ENCODE peak calls at places on chromosomes 12 and 14, in four cellular contexts. G is stomach, T is sigmoid colon, L is SK-N-SH. F is an unnamed sample.

GRCh38 chr14:54253195-54253947 is 143.4 kb upstream of the CDKN3 start:
- DNase-seq in G (no peak), T (no peak), L (no peak), F (no peak)

GRCh38 chr12:9868271-9868815 is 811 bp downstream of the CLEC2B start:
- DNase-seq in G (no peak), T (no peak), L (no peak), F (no peak)

GRCh38 chr12:11166300-11166699 is 4.7 kb upstream of the SMIM10L1 start:
- DNase-seq in G (no peak), T (no peak), L (no peak), F (no peak)

GRCh38 chr14:77071938-77072388 is 26.1 kb upstream of the CIPC start:
- DNase-seq in G (no peak), T (no peak), L (no peak), F (no peak)

GRCh38 chr14:101151226-101151929 is 247.9 kb upstream of the RTL1 start:
- DNase-seq in G (no peak), T (no peak), L (no peak), F (no peak)

GRCh38 chr14:31835049-31835448 is 242.1 kb upstream of the ARHGAP5 start:
- DNase-seq in G (no peak), T (no peak), L (no peak), F (no peak)

GRCh38 chr12:32039341-32039740 is 67.3 kb upstream of the BICD1 start:
- DNase-seq in G (no peak), T (no peak), L (peak; percentile 74), F (no peak)

GRCh38 chr14:104086210-104086660 is 735 bp downstream of the ASPG start:
- DNase-seq in G (no peak), T (no peak), L (peak; percentile 33), F (peak; percentile 20)

GRCh38 chr12:19967486-19967885 is 400.9 kb upstream of the PDE3A start:
- DNase-seq in G (no peak), T (no peak), L (no peak), F (no peak)

GRCh38 chr14:24428628-24429394 is 657 bp downstream of the CBLN3 start:
- DNase-seq in G (peak; percentile 23), T (no peak), L (no peak), F (no peak)

GRCh38 chr12:28278499-28278898 is 88.2 kb downstream of the CCDC91 start:
- DNase-seq in G (no peak), T (no peak), L (no peak), F (no peak)

GRCh38 chr14:58465425-58465824 is 37.9 kb downstream of the KIAA0586 start:
- DNase-seq in G (no peak), T (no peak), L (no peak), F (no peak)

GRCh38 chr12:108948369-108948768 is 68.5 kb downstream of the DAO start:
- DNase-seq in G (no peak), T (no peak), L (no peak), F (no peak)

GRCh38 chr12:54538136-54538700 is 11.2 kb upstream of the PDE1B start:
- DNase-seq in G (no peak), T (no peak), L (no peak), F (no peak)

GRCh38 chr14:88856786-88857366 is 32.4 kb downstream of the TTC8 start:
- DNase-seq in G (no peak), T (no peak), L (no peak), F (no peak)

GRCh38 chr14:84403585-84403984 is 1126.4 kb upstream of the FLRT2 start:
- DNase-seq in G (peak; percentile 35), T (no peak), L (no peak), F (no peak)

GRCh38 chr12:3256103-3256551 is 178.9 kb downstream of the TSPAN9 start:
- DNase-seq in G (no peak), T (no peak), L (no peak), F (no peak)

GRCh38 chr12:27618836-27619235 is 77.4 kb upstream of the REP15 start:
- DNase-seq in G (no peak), T (no peak), L (no peak), F (no peak)

GRCh38 chr12:111037047-111037446 is 116.7 kb upstream of the MYL2 start:
- DNase-seq in G (no peak), T (no peak), L (no peak), F (no peak)

GRCh38 chr12:70364695-70365397 is 1.2 kb upstream of the KCNMB4 start:
- DNase-seq in G (no peak), T (no peak), L (peak; percentile 8), F (no peak)

GRCh38 chr14:77439861-77440260 is 16.5 kb upstream of the NOXRED1 start:
- DNase-seq in G (no peak), T (no peak), L (no peak), F (no peak)

GRCh38 chr12:15783288-15783687 is 5.9 kb downstream of the EPS8 start:
- DNase-seq in G (no peak), T (no peak), L (no peak), F (no peak)

GRCh38 chr12:121524196-121524930 is 56.5 kb downstream of the KDM2B start:
- DNase-seq in G (no peak), T (no peak), L (no peak), F (no peak)

GRCh38 chr14:92475451-92476187 is 38.0 kb upstream of the RIN3 start:
- DNase-seq in G (no peak), T (peak; percentile 84), L (no peak), F (peak; percentile 30)

GRCh38 chr14:103748539-103748867 is 32.9 kb downstream of the ZFYVE21 start:
- DNase-seq in G (peak; percentile 26), T (peak; percentile 47), L (no peak), F (no peak)

GRCh38 chr14:70907996-70908917 is 998 bp downstream of the PCNX1 start:
- DNase-seq in G (peak; percentile 42), T (peak; percentile 76), L (peak; percentile 78), F (peak; percentile 41)

GRCh38 chr14:82341386-82341785 is 807.7 kb upstream of the SEL1L start:
- DNase-seq in G (no peak), T (no peak), L (no peak), F (no peak)

GRCh38 chr12:6540181-6540877 is 6.0 kb downstream of the GAPDH start:
- DNase-seq in G (peak; percentile 78), T (peak; percentile 94), L (peak; percentile 36), F (peak; percentile 96)

GRCh38 chr12:63045020-63045860 is 105.8 kb downstream of the AVPR1A start:
- DNase-seq in G (no peak), T (no peak), L (no peak), F (no peak)

GRCh38 chr14:104368751-104369100 is 210.8 kb upstream of the C14orf180 start:
- DNase-seq in G (no peak), T (no peak), L (no peak), F (no peak)

GRCh38 chr12:119406322-119406721 is 71.8 kb downstream of the CCDC60 start:
- DNase-seq in G (no peak), T (no peak), L (no peak), F (no peak)

GRCh38 chr12:55681142-55682077 is 26.3 kb downstream of the ITGA7 start:
- DNase-seq in G (peak; percentile 71), T (peak; percentile 81), L (no peak), F (peak; percentile 85)
- TF ChIP-seq EP300 in G (no peak), T (no peak), L (no peak), F (no peak)

DNA sequence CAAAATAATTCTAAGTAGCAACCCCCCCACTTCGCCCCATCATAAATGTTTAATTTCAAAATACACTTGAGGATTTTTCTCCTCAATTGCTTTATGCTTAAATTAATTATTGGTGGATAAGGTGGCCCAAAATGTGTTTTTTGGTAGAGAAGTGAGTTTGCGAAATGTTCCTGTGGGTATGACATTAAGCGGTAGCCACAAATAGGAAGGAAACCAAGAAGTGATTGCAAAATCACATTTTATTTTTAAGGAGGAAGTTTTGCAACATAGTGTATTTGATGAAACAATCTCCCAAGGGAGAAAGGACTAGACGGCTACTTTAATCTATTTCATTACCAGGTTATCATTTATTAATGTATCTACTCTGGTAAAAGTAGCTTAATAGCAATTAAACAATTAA is 25.5 kb downstream of the SLC25A3 start:
- DNase-seq in G (no peak), T (no peak), L (no peak), F (no peak)
- TF ChIP-seq POLR2AphosphoS5 in G (peak; percentile 23), T (peak; percentile 45), L (no peak), F (no peak)

GRCh38 chr12:92488735-92489134 is 214.1 kb upstream of the PLEKHG7 start:
- DNase-seq in G (no peak), T (no peak), L (no peak), F (no peak)
- H3K27ac ChIP-seq in G (no peak overlapping the region), T (no peak overlapping the region), L (no peak overlapping the region), F (no peak overlapping the region)

GRCh38 chr12:13570005-13570694 is 373.6 kb downstream of the EMP1 start:
- DNase-seq in G (no peak), T (no peak), L (no peak), F (no peak)
- TF ChIP-seq EP300 in G (no peak), T (no peak), L (no peak), F (no peak)

GRCh38 chr14:22338381-22338780 is 250.6 kb downstream of the DAD1 start:
- DNase-seq in G (no peak), T (no peak), L (no peak), F (no peak)

GRCh38 chr14:22336031-22336430 is 253.0 kb downstream of the DAD1 start:
- DNase-seq in G (no peak), T (no peak), L (no peak), F (no peak)

GRCh38 chr14:22334627-22335026 is 254.4 kb downstream of the DAD1 start:
- DNase-seq in G (no peak), T (no peak), L (no peak), F (no peak)

GRCh38 chr14:22337938-22338337 is 251.1 kb downstream of the DAD1 start:
- DNase-seq in G (no peak), T (no peak), L (no peak), F (no peak)

GRCh38 chr14:22339277-22339676 is 249.7 kb downstream of the DAD1 start:
- DNase-seq in G (peak; percentile 46), T (peak; percentile 94), L (no peak), F (peak; percentile 67)
- TF ChIP-seq POLR2AphosphoS5 in G (peak; percentile 10), T (peak; percentile 60), L (no peak), F (peak; percentile 27)

DNA sequence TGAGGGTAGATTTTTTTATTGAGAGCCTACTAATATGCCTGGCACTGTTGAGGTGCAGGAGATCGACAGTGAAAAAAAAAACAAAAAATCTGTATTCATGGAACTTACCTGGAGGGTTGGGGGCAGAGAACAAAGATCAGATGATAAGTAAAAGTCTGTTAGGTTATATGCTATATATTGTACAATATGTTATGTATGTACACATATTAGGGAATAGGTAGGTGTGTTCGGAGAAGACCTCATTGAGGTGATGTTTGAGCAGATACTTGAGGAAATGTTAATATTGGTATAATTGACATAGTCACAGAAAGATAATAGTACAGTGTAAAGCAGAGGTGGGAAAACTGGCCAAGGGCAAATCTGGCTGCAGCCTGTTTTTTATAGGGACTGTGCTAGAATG is 5.6 kb downstream of the ARF6 start:
- DNase-seq in G (no peak), T (no peak), L (no peak), F (no peak)
- H3K27ac ChIP-seq in G (peak overlapping the region; percentile 99), T (no peak overlapping the region), L (no peak overlapping the region), F (peak overlapping the region; percentile 100)